ENCODE peak calls at places on chromosomes 4 and X, in five cellular contexts. D, L, H, J and F are unnamed samples. For H3K4me1, the result is how much of the 10 kb centered on the place peaks cover.

GRCh38 chr4:78592104-78592783 is 40.7 kb downstream of the ANXA3 start:
- DNase-seq in J (no peak), L (no peak), H (no peak), D (no peak), F (no peak)

GRCh38 chr4:87985097-87985886 is 9.8 kb downstream of the SPP1 start:
- DNase-seq in H (peak), L (no peak), D (peak), J (no peak), F (peak)

GRCh38 chr4:88981571-88981970 is 75.4 kb downstream of the FAM13A start:
- DNase-seq in L (no peak), J (no peak), D (no peak), H (no peak), F (no peak)

GRCh38 chrX:44927398-44927797 is 54.4 kb downstream of the KDM6A start:
- DNase-seq in J (no peak), D (no peak), H (no peak), L (no peak), F (no peak)

GRCh38 chr4:39469429-39470077 is 10.7 kb downstream of the LIAS start:
- DNase-seq in D (peak), H (peak), L (no peak), J (no peak), F (no peak)

GRCh38 chrX:86141786-86142185 is 6.5 kb upstream of the DACH2 start:
- DNase-seq in L (no peak), D (no peak), H (no peak), J (no peak), F (no peak)

GRCh38 chr4:82138376-82138775 is 235.4 kb downstream of the HNRNPD start:
- DNase-seq in J (no peak), D (no peak), L (no peak), H (no peak), F (no peak)

GRCh38 chrX:11953615-11954014 is 184.7 kb upstream of the FRMPD4 start:
- DNase-seq in J (no peak), D (no peak), L (no peak), H (no peak), F (no peak)

DNA sequence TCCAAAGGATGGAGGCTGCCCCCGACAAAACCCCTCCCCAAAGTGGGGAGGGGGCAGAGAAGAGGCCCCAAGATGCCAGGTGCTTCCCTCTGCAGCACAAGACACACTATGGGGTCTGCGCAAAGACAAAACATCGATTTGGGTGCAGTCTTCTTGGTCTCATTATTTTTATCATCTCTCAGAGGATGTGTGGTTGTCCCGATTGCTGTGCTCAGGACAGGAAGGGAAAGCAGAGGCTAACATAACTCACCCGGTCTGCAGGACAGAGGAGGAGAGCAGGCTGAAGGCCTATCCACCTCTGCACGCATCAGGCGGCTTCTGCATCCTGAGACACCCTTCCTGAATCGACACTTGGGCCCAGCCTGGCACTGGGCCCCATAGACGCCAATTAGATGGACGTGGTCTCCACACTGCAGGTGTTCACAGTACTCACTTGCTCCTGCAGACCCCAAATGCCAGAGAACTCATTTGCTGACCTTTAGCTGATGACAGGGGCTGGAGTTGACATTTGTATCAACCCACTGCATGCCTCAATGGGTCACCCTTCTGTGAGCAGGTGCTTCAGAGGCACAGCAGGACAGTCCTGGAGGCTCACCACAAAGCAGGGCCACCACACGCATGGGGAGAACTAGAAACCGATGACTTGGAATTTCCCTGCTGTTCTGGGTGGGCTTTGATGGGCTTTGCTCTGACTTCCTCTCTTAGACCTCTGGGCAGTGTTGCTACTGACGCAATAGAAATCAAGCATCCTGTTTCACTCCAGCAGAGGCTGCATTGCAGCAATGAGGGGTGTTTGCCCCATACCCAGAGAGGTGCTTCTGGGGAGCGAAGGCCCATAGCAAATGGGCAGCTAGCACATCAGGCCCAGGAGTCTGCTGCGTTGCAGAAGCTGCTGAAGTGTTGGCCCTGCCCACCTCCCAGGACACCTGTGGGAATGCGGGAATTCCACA is 96.3 kb upstream of the ENPP6 start:
- DNase-seq in D (no peak), L (no peak), H (no peak), J (no peak), F (peak)
- H3K4me1 ChIP-seq in D (under half), L (under half), H (under half), J (under half), F (half or more)

DNA sequence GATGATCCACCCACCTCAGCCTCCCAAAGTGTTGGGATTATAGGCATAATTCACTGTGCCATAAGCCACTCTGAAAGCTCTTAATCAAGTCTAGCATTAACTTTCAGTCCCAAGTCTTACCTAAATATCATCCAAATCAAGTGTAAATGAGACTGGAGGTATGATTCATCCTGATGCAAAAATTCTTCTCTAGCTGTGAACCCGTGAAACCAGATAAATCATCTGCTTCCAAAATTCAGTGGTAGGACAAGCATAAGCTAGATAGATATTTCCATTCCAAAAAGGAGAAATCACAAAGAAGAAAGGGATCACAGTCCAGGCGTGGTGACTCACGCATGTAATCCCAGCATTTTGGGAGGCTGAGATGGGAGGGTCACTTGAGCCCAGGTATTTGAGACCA is 8.8 kb upstream of the TBC1D25 start:
- DNase-seq in L (peak), D (no peak), J (no peak), H (no peak), F (no peak)
- TF ChIP-seq POLR2AphosphoS5 in L (no peak), D (no peak), J (no peak), H (no peak), F (no peak)

GRCh38 chr4:76641758-76642157 is 206.7 kb downstream of the SHROOM3 start:
- DNase-seq in H (no peak), D (no peak), L (no peak), J (no peak), F (no peak)

GRCh38 chr4:76637704-76638361 is 202.8 kb downstream of the SHROOM3 start:
- DNase-seq in H (peak), D (no peak), J (no peak), L (no peak), F (no peak)

GRCh38 chr4:76641351-76641750 is 206.3 kb downstream of the SHROOM3 start:
- DNase-seq in D (no peak), H (no peak), J (no peak), L (no peak), F (no peak)

GRCh38 chr4:76639292-76639691 is 204.3 kb downstream of the SHROOM3 start:
- DNase-seq in J (no peak), L (no peak), H (no peak), D (peak), F (no peak)

GRCh38 chr4:76640252-76640925 is 205.4 kb downstream of the SHROOM3 start:
- DNase-seq in L (no peak), J (no peak), H (no peak), D (no peak), F (no peak)
- H3K4me1 ChIP-seq in L (under half), J (under half), H (under half), D (under half), F (under half)

DNA sequence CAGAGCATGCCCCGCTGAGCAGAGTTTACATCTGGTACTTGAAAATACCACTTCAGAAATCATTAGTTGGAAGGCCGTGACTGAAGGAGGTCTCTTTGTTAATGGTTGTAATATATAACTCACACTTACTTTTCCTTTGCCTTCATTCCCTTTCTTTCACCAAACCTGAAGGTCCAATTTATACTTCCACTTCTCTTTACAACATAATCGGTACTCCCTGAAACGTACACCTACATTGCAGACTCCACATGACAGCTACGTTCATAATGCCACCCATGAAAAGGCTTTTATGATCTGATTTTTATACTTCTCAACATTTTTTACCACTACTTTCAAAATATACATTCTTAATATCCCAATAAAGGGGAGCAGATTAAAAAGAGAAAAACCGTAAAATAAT is 298.7 kb downstream of the C4orf33 start:
- DNase-seq in H (no peak), J (no peak), L (no peak), D (no peak), F (no peak)
- TF ChIP-seq POLR2AphosphoS5 in H (no peak), J (no peak), L (no peak), D (no peak), F (no peak)

DNA sequence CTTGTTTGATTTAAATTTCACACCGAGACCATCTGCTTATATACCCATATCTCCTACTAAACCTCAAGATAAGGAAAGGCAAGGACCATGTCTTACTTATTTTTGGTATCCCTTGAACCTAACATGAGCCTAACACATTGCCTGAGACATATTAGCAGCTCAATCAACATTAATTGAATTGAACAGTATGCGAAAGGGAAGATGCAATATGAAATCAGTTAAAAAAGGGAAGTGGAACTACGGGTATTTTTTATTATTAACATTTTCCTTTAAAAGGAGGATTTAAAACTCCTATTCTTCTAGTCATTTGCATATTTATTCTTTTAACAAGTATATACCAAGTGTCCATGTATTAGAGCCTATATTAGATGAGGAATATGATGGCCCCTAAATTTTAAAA is 197.0 kb downstream of the CAMK2D start:
- DNase-seq in L (no peak), D (no peak), H (no peak), J (no peak), F (no peak)
- H3K4me1 ChIP-seq in L (under half), D (under half), H (under half), J (under half), F (under half)

GRCh38 chr4:121358473-121358872 is 22.3 kb downstream of the QRFPR start:
- DNase-seq in L (no peak), J (no peak), D (no peak), H (peak), F (no peak)

GRCh38 chr4:121353213-121353612 is 27.6 kb downstream of the QRFPR start:
- DNase-seq in H (no peak), D (no peak), L (no peak), J (no peak), F (no peak)
- TF ChIP-seq POLR2AphosphoS5 in H (no peak), D (no peak), L (no peak), J (no peak), F (no peak)

DNA sequence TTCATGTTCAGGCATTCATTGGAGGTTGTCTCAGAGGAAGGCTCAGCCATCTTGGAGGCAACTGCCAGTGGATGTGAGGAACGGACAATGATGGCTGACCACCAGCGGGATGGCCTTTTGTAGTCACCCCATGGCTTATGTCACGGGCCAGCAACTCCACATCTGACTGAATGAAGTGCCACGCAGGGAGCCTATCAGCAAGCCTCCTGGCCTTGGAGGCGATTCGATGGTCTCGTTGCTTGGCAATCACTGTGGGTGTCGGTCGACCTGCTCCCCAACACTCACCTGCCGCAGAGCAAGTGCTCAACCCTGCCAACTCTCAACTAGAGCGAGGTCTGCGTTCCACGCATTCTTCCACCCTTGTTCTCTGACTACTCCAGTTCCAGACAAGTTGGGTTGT is 7.4 kb downstream of the H2BW2 start:
- DNase-seq in D (no peak), J (no peak), L (no peak), H (no peak), F (no peak)
- H3K4me1 ChIP-seq in D (under half), J (under half), L (under half), H (under half), F (under half)

DNA sequence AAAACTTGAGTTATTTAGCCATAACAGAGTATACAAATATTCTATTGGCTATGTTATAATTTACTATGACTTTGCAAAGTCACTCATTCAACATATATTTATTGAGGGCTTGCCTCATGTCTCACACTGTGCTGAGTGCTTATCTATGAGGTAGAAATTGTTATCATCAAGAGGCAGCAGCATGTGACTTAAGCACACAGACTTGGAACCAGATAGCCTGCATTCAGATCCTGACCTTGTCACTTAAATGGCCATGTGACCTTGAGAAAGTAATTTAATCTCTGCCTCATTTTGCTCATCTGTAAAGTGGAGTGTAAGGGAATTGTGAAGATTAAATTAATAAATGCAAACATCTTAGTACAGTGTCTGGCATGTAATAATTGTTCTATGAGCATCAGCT is 10.1 kb upstream of the EXOSC9 start:
- DNase-seq in D (no peak), J (no peak), L (no peak), H (no peak), F (no peak)
- TF ChIP-seq POLR2AphosphoS5 in D (no peak), J (no peak), L (no peak), H (no peak), F (no peak)